ENCODE peak calls at places on chromosomes 4 and X, in four cellular contexts. P, Z, U and A are unnamed samples.

GRCh38 chrX:38236901-38237615 is 16.4 kb upstream of the SRPX start:
- DNase-seq in U (no peak), P (no peak), Z (no peak), A (no peak)

GRCh38 chr4:80279751-80280150 is 13.3 kb downstream of the FGF5 start:
- DNase-seq in U (no peak), Z (no peak), P (no peak), A (no peak)

GRCh38 chr4:184951668-184952160 is 66.6 kb upstream of the HELT start:
- DNase-seq in P (no peak), Z (no peak), U (no peak), A (no peak)

GRCh38 chr4:175702703-175703102 is 109.4 kb downstream of the GPM6A start:
- DNase-seq in P (no peak), U (no peak), Z (no peak), A (no peak)

GRCh38 chrX:134982748-134983147 is 8.0 kb upstream of the SMIM10 start:
- DNase-seq in P (no peak), U (no peak), Z (no peak), A (no peak)

GRCh38 chr4:110059556-110060191 is 138.7 kb downstream of the ELOVL6 start:
- DNase-seq in U (no peak), Z (no peak), P (no peak), A (no peak)

GRCh38 chr4:34181311-34181808 is 2063.0 kb downstream of the ARAP2 start:
- DNase-seq in P (no peak), U (no peak), Z (no peak), A (peak)

GRCh38 chr4:97239699-97239997 is 903.6 kb downstream of the STPG2 start:
- DNase-seq in Z (no peak), U (no peak), P (no peak), A (no peak)

GRCh38 chr4:116357758-116358157 is 727.6 kb downstream of the TRAM1L1 start:
- DNase-seq in U (no peak), P (no peak), Z (no peak), A (no peak)

GRCh38 chr4:38008493-38009120 is 48.4 kb downstream of the PTTG2 start:
- DNase-seq in P (no peak), Z (no peak), U (no peak), A (no peak)

GRCh38 chr4:25795566-25796454 is 67.0 kb downstream of the SEL1L3 start:
- DNase-seq in P (no peak), Z (no peak), U (no peak), A (peak)

GRCh38 chrX:132984058-132984650 is 25.7 kb upstream of the HS6ST2 start:
- DNase-seq in U (no peak), Z (no peak), P (no peak), A (no peak)

GRCh38 chr4:89064848-89065247 is 7.9 kb upstream of the FAM13A start:
- DNase-seq in P (no peak), Z (no peak), U (no peak), A (no peak)

GRCh38 chr4:3202836-3203820 is 45.8 kb upstream of the MSANTD1 start:
- DNase-seq in P (no peak), U (peak), Z (no peak), A (no peak)

GRCh38 chrX:810186-810585 is 179.6 kb downstream of the SHOX start:
- DNase-seq in U (no peak), Z (no peak), P (no peak), A (no peak)